ENCODE peak calls at places on chromosomes 7 and 10, in ten cellular contexts. P is COR-L47, W is BE2C, N is Right ventricle myocardium superior, Y is heart right ventricle, H is NCI-H1105 treated with DMSO at 0.1 percent for 48 hours, S is NCI-H1092 treated with DMSO at 0.1 percent for 48 hours, Q is Ammon's horn, X is fibroblast of lung, F is ELR. O is an unnamed sample.

GRCh38 chr7:24889611-24890010 is 90.4 kb downstream of the OSBPL3 start:
- DNase-seq in H (peak), N (no peak), P (no peak), Y (no peak), F (no peak), S (peak), Q (no peak), X (no peak), W (no peak), O (no peak)

GRCh38 chr7:118573065-118573464 is 348.6 kb downstream of the ANKRD7 start:
- DNase-seq in Y (peak), W (no peak), F (no peak), P (peak), H (no peak), Q (peak), S (peak), X (peak), N (peak), O (no peak)

GRCh38 chr10:11715815-11716494 is 26.2 kb upstream of the ECHDC3 start:
- DNase-seq in F (no peak), Q (no peak), H (no peak), N (no peak), S (no peak), W (no peak), Y (no peak), X (no peak), P (no peak), O (no peak)

GRCh38 chr10:132700168-132701098 is 85.5 kb downstream of the NKX6-2 start:
- DNase-seq in Y (no peak), N (peak), S (no peak), F (peak), X (peak), H (peak), P (no peak), Q (peak), W (no peak), O (no peak)

GRCh38 chr7:155283565-155284194 is 14.0 kb upstream of the INSIG1 start:
- DNase-seq in X (no peak), W (no peak), F (no peak), S (no peak), Y (no peak), Q (no peak), N (no peak), P (no peak), H (no peak), O (no peak)

GRCh38 chr7:103866919-103867318 is 122.5 kb downstream of the RELN start:
- DNase-seq in P (peak), N (no peak), W (no peak), X (no peak), Q (no peak), Y (no peak), S (peak), H (peak), F (no peak), O (no peak)

GRCh38 chr7:87156709-87157108 is 4.5 kb downstream of the DMTF1 start:
- DNase-seq in Q (no peak), N (no peak), F (peak), Y (no peak), H (no peak), W (no peak), X (peak), P (no peak), S (no peak), O (no peak)

GRCh38 chr10:97131702-97132101 is 54.1 kb downstream of the SLIT1 start:
- DNase-seq in S (peak), Q (peak), Y (no peak), X (peak), W (no peak), F (no peak), P (no peak), H (no peak), N (no peak), O (no peak)

GRCh38 chr10:88642991-88643390 is 21.3 kb upstream of the LIPF start:
- DNase-seq in S (no peak), Q (no peak), H (no peak), Y (no peak), F (peak), P (no peak), N (no peak), W (no peak), X (peak), O (no peak)

GRCh38 chr10:23294638-23295247 is 49.9 kb downstream of the C10orf67 start:
- DNase-seq in N (no peak), F (peak), W (no peak), Q (no peak), X (no peak), P (no peak), S (no peak), Y (no peak), H (peak), O (no peak)

GRCh38 chr7:157693071-157693520 is 356.3 kb downstream of the DNAJB6 start:
- DNase-seq in P (no peak), Q (no peak), F (no peak), X (no peak), H (no peak), N (no peak), S (peak), W (no peak), Y (no peak), O (no peak)

GRCh38 chr10:93219347-93219746 is 145.7 kb downstream of the CYP26A1 start:
- DNase-seq in W (no peak), S (no peak), F (no peak), X (peak), Q (no peak), P (no peak), H (no peak), N (no peak), Y (no peak), O (no peak)

GRCh38 chr10:114822771-114823463 is 1.3 kb downstream of the FHIP2A start:
- DNase-seq in W (no peak), P (no peak), Q (no peak), Y (no peak), F (peak), H (peak), S (no peak), X (peak), N (no peak), O (peak)

GRCh38 chr7:106657085-106657991 is 3.6 kb downstream of the CCDC71L start:
- DNase-seq in W (no peak), X (peak), S (no peak), N (no peak), P (no peak), F (peak), Y (no peak), Q (no peak), H (no peak), O (no peak)

GRCh38 chr7:157851501-157852067 is 514.8 kb downstream of the DNAJB6 start:
- DNase-seq in Y (peak), H (peak), W (no peak), S (no peak), Q (peak), P (peak), F (no peak), N (peak), X (peak), O (peak)

GRCh38 chr10:45553613-45554012 is 119.0 kb downstream of the ZFAND4 start:
- DNase-seq in W (no peak), H (no peak), Q (no peak), N (no peak), S (no peak), F (no peak), X (no peak), Y (no peak), P (no peak), O (no peak)

GRCh38 chr10:131249957-131250347 is 61.6 kb downstream of the TCERG1L start:
- DNase-seq in X (no peak), S (no peak), H (no peak), W (no peak), Y (no peak), Q (no peak), F (no peak), N (no peak), P (no peak), O (no peak)

GRCh38 chr10:124748206-124748605 is 4.0 kb upstream of the FAM53B start:
- DNase-seq in S (no peak), P (no peak), W (no peak), Q (peak), F (no peak), N (no peak), H (no peak), X (no peak), Y (no peak), O (no peak)

GRCh38 chr10:88039496-88040200 is 176.2 kb downstream of the PTEN start:
- DNase-seq in N (no peak), Y (peak), P (no peak), F (peak), W (no peak), X (peak), S (no peak), H (no peak), Q (no peak), O (no peak)

GRCh38 chr7:7166318-7166717 is 16.0 kb upstream of the C1GALT1 start:
- DNase-seq in S (no peak), Y (no peak), W (no peak), N (no peak), P (no peak), F (no peak), X (no peak), H (no peak), Q (no peak), O (no peak)

GRCh38 chr7:98079891-98080653 is 26.6 kb upstream of the LMTK2 start:
- DNase-seq in X (no peak), P (peak), W (no peak), Q (peak), F (no peak), H (peak), S (no peak), N (no peak), Y (no peak), O (peak)

GRCh38 chr7:73901231-73901822 is 40.4 kb downstream of the TMEM270 start:
- DNase-seq in N (peak), Y (no peak), X (no peak), F (no peak), W (no peak), P (no peak), H (no peak), Q (no peak), S (no peak), O (no peak)